ENCODE peak calls at places on chromosomes 13 and 19, in seven cellular contexts. One of them, this sample, is unnamed.
A peak's percentile ranks its signal among the peaks of the same experiment; 100 is the strongest.

GRCh38 chr19:43934055-43934984 is 762 bp downstream of the ZNF45 start:
- DNase-seq in stimulated activated CD8-positive, alpha-beta memory T cell treated with anti-CD3 and anti-CD28 coated beads, Interleukin-12 subunit alpha, Interleukin-12 subunit beta, amount 100 ng/mL, for 1 hour: no peak
- DNase-seq in activated CD4-positive, alpha-beta T cell treated with anti-CD3 and anti-CD28 coated beads for 1 hour: no peak
- DNase-seq in myocyte: peak; percentile 35
- DNase-seq in Kasumi-1: peak; percentile 15
- DNase-seq in CD8-positive, alpha-beta T cell: no peak
- DNase-seq in fibroblast of lung: peak; percentile 8
- DNase-seq in this sample: peak; percentile 22

GRCh38 chr13:39941236-39941635 is 285.8 kb downstream of the COG6 start:
- DNase-seq in stimulated activated CD8-positive, alpha-beta memory T cell treated with anti-CD3 and anti-CD28 coated beads, Interleukin-12 subunit alpha, Interleukin-12 subunit beta, amount 100 ng/mL, for 1 hour: no peak
- DNase-seq in activated CD4-positive, alpha-beta T cell treated with anti-CD3 and anti-CD28 coated beads for 1 hour: no peak
- DNase-seq in myocyte: no peak
- DNase-seq in Kasumi-1: no peak
- DNase-seq in CD8-positive, alpha-beta T cell: no peak
- DNase-seq in fibroblast of lung: no peak
- DNase-seq in this sample: no peak

GRCh38 chr19:37738371-37738770 is 18.8 kb upstream of the ZNF607 start:
- DNase-seq in stimulated activated CD8-positive, alpha-beta memory T cell treated with anti-CD3 and anti-CD28 coated beads, Interleukin-12 subunit alpha, Interleukin-12 subunit beta, amount 100 ng/mL, for 1 hour: no peak
- DNase-seq in activated CD4-positive, alpha-beta T cell treated with anti-CD3 and anti-CD28 coated beads for 1 hour: no peak
- DNase-seq in myocyte: no peak
- DNase-seq in Kasumi-1: no peak
- DNase-seq in CD8-positive, alpha-beta T cell: no peak
- DNase-seq in fibroblast of lung: no peak
- DNase-seq in this sample: no peak

GRCh38 chr13:111186305-111186930 is 71.3 kb downstream of the ARHGEF7 start:
- DNase-seq in stimulated activated CD8-positive, alpha-beta memory T cell treated with anti-CD3 and anti-CD28 coated beads, Interleukin-12 subunit alpha, Interleukin-12 subunit beta, amount 100 ng/mL, for 1 hour: no peak
- DNase-seq in activated CD4-positive, alpha-beta T cell treated with anti-CD3 and anti-CD28 coated beads for 1 hour: no peak
- DNase-seq in myocyte: peak; percentile 47
- DNase-seq in Kasumi-1: no peak
- DNase-seq in CD8-positive, alpha-beta T cell: no peak
- DNase-seq in fibroblast of lung: no peak
- DNase-seq in this sample: no peak

GRCh38 chr13:76647550-76647949 is 238.7 kb downstream of the KCTD12 start:
- DNase-seq in stimulated activated CD8-positive, alpha-beta memory T cell treated with anti-CD3 and anti-CD28 coated beads, Interleukin-12 subunit alpha, Interleukin-12 subunit beta, amount 100 ng/mL, for 1 hour: no peak
- DNase-seq in activated CD4-positive, alpha-beta T cell treated with anti-CD3 and anti-CD28 coated beads for 1 hour: no peak
- DNase-seq in myocyte: peak; percentile 58
- DNase-seq in Kasumi-1: no peak
- DNase-seq in CD8-positive, alpha-beta T cell: no peak
- DNase-seq in fibroblast of lung: peak; percentile 42
- DNase-seq in this sample: no peak

GRCh38 chr19:2053601-2054389 is 2.8 kb upstream of the MKNK2 start:
- DNase-seq in stimulated activated CD8-positive, alpha-beta memory T cell treated with anti-CD3 and anti-CD28 coated beads, Interleukin-12 subunit alpha, Interleukin-12 subunit beta, amount 100 ng/mL, for 1 hour: no peak
- DNase-seq in activated CD4-positive, alpha-beta T cell treated with anti-CD3 and anti-CD28 coated beads for 1 hour: no peak
- DNase-seq in myocyte: no peak
- DNase-seq in Kasumi-1: no peak
- DNase-seq in CD8-positive, alpha-beta T cell: no peak
- DNase-seq in fibroblast of lung: no peak
- DNase-seq in this sample: no peak

GRCh38 chr13:28792992-28793391 is 27.1 kb upstream of the MTUS2 start:
- DNase-seq in stimulated activated CD8-positive, alpha-beta memory T cell treated with anti-CD3 and anti-CD28 coated beads, Interleukin-12 subunit alpha, Interleukin-12 subunit beta, amount 100 ng/mL, for 1 hour: no peak
- DNase-seq in activated CD4-positive, alpha-beta T cell treated with anti-CD3 and anti-CD28 coated beads for 1 hour: no peak
- DNase-seq in myocyte: peak; percentile 82
- DNase-seq in Kasumi-1: no peak
- DNase-seq in CD8-positive, alpha-beta T cell: no peak
- DNase-seq in fibroblast of lung: peak; percentile 68
- DNase-seq in this sample: peak; percentile 8

GRCh38 chr19:16470911-16471811 is 609 bp downstream of the EPS15L1 start:
- DNase-seq in stimulated activated CD8-positive, alpha-beta memory T cell treated with anti-CD3 and anti-CD28 coated beads, Interleukin-12 subunit alpha, Interleukin-12 subunit beta, amount 100 ng/mL, for 1 hour: no peak
- DNase-seq in activated CD4-positive, alpha-beta T cell treated with anti-CD3 and anti-CD28 coated beads for 1 hour: no peak
- DNase-seq in myocyte: no peak
- DNase-seq in Kasumi-1: peak; percentile 14
- DNase-seq in CD8-positive, alpha-beta T cell: no peak
- DNase-seq in fibroblast of lung: peak; percentile 50
- DNase-seq in this sample: no peak

GRCh38 chr13:21613791-21614190 is 9.8 kb upstream of the MICU2 start:
- DNase-seq in stimulated activated CD8-positive, alpha-beta memory T cell treated with anti-CD3 and anti-CD28 coated beads, Interleukin-12 subunit alpha, Interleukin-12 subunit beta, amount 100 ng/mL, for 1 hour: no peak
- DNase-seq in activated CD4-positive, alpha-beta T cell treated with anti-CD3 and anti-CD28 coated beads for 1 hour: no peak
- DNase-seq in myocyte: peak; percentile 25
- DNase-seq in Kasumi-1: no peak
- DNase-seq in CD8-positive, alpha-beta T cell: no peak
- DNase-seq in fibroblast of lung: no peak
- DNase-seq in this sample: no peak

GRCh38 chr13:73778242-73778864 is 355.9 kb downstream of the KLF12 start:
- DNase-seq in stimulated activated CD8-positive, alpha-beta memory T cell treated with anti-CD3 and anti-CD28 coated beads, Interleukin-12 subunit alpha, Interleukin-12 subunit beta, amount 100 ng/mL, for 1 hour: no peak
- DNase-seq in activated CD4-positive, alpha-beta T cell treated with anti-CD3 and anti-CD28 coated beads for 1 hour: no peak
- DNase-seq in myocyte: no peak
- DNase-seq in Kasumi-1: no peak
- DNase-seq in CD8-positive, alpha-beta T cell: no peak
- DNase-seq in fibroblast of lung: no peak
- DNase-seq in this sample: no peak

This sample was measured in KBM-7.